ENCODE peak calls at places on chromosomes 2 and 18, in four cellular contexts. R is body of pancreas, H is right lobe of liver, G is tibial nerve. O is an unnamed sample.

GRCh38 chr2:212811036-212811805 is 272.6 kb upstream of the ERBB4 start:
- DNase-seq in H (no peak), R (no peak), G (no peak), O (no peak)

GRCh38 chr2:98634406-98635092 is 26.2 kb downstream of the UNC50 start:
- DNase-seq in H (no peak), R (no peak), G (no peak), O (peak)

GRCh38 chr18:23716966-23717365 is 27.7 kb downstream of the LAMA3 start:
- DNase-seq in G (no peak), R (no peak), H (no peak), O (no peak)

GRCh38 chr2:100640329-100641114 is 77.7 kb downstream of the PDCL3 start:
- DNase-seq in R (no peak), G (no peak), H (no peak), O (peak)

GRCh38 chr2:65198737-65199136 is 28.9 kb upstream of the ACTR2 start:
- DNase-seq in R (no peak), H (no peak), G (no peak), O (no peak)

GRCh38 chr2:154497019-154497418 is 201.5 kb upstream of the KCNJ3 start:
- DNase-seq in H (no peak), R (no peak), G (no peak), O (no peak)

GRCh38 chr2:159045545-159046454 is 77.4 kb downstream of the TANC1 start:
- DNase-seq in H (no peak), G (no peak), R (no peak), O (no peak)

GRCh38 chr18:52615321-52615720 is 275.3 kb downstream of the DCC start:
- DNase-seq in R (no peak), G (no peak), H (no peak), O (no peak)

GRCh38 chr2:182522428-182522896 is 95.6 kb upstream of the PDE1A start:
- DNase-seq in H (no peak), R (no peak), G (no peak), O (no peak)
- TF ChIP-seq POLR2A in H (no peak), R (no peak), G (no peak), O (no peak)

DNA sequence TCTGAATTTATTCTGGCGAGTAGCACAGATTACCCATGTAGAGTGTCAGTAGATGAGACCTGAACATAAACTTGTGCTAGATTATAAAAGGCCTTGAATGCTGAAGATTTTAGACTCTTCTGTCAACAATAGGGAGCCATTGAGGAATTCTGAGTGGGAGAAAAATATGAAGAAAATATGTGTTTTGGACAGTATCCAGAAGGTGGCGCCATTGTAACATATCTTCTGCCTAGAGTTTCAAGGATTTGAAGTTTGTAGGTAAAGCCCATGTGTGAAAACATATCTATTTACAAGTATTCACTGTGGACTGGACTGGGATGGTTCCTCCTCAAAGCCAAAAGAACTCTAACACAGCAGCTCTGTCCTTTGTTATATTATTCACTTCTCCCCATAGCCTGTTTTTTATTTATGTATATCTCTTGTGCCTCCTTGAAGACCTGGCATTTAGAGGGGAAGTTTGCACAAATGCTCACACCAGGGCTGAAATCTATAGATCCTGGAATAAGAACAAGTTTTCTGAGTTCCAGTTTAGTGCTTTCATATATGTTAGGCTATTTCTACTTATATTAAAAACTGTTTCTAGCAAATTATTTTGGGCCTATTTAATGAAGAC is 124.9 kb downstream of the RDH14 start:
- DNase-seq in H (no peak), R (no peak), G (peak), O (peak)
- TF ChIP-seq CTCF in H (peak), R (no peak), G (peak), O (peak)

DNA sequence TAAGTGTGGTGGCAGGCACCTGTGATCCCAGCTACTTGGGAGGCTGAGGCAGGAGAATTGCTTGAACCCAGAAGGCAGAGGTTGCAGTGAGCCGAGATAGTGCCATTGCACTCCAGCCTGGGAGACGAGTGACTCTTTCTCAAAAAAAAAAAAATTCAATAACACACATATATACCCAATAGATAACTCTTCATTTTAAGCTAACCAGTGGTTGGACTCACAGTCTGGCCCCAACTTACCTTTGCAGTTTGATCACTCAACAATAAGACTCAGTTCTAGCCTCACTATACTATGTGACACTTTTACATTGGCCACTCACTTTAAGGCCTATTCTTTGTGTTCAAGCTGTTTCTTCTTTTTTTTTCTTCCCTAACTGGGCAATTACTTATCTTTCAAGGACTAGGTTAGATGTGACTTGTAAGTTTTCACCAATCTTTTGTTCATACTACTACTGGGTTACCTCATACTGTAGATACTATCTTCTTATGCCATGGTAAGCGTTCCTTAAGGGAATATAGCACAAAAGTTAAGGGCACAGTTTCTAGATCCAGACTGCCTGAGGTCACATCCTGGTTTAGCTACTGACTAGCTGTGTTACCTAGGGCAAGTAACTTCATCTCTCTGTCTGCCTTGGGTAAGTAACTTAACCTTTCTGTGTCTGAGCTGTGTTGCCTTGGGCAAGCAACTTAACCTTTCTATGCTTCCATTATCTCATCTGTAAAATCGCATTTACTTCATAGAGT is 6.3 kb upstream of the GTF3C2 start:
- DNase-seq in H (no peak), G (no peak), R (no peak), O (no peak)
- TF ChIP-seq POLR2A in H (no peak), G (no peak), R (no peak), O (no peak)

GRCh38 chr2:199465390-199465789 is 7.7 kb upstream of the SATB2 start:
- DNase-seq in R (no peak), G (no peak), H (no peak), O (no peak)

GRCh38 chr2:199462167-199462976 is 4.6 kb upstream of the SATB2 start:
- DNase-seq in R (no peak), H (no peak), G (no peak), O (peak)

GRCh38 chr2:199464614-199465352 is 7.0 kb upstream of the SATB2 start:
- DNase-seq in H (no peak), G (no peak), R (no peak), O (no peak)

GRCh38 chr2:199463000-199463692 is 5.4 kb upstream of the SATB2 start:
- DNase-seq in R (peak), H (peak), G (peak), O (peak)

GRCh38 chr2:199463708-199464613 is 6.2 kb upstream of the SATB2 start:
- DNase-seq in G (no peak), R (no peak), H (peak), O (no peak)
- TF ChIP-seq CTCF in G (no peak), R (no peak), H (no peak), O (no peak)

GRCh38 chr2:240997141-240997855 is 1.1 kb upstream of the SNED1 start:
- DNase-seq in G (peak), R (no peak), H (peak), O (no peak)

GRCh38 chr2:240996834-240997140 is 1.6 kb upstream of the SNED1 start:
- DNase-seq in G (no peak), R (no peak), H (no peak), O (no peak)

GRCh38 chr2:240999001-240999791 is 778 bp downstream of the SNED1 start:
- DNase-seq in H (peak), R (peak), G (peak), O (no peak)

GRCh38 chr2:240998706-240999000 is 235 bp downstream of the SNED1 start:
- DNase-seq in G (no peak), H (no peak), R (no peak), O (no peak)

DNA sequence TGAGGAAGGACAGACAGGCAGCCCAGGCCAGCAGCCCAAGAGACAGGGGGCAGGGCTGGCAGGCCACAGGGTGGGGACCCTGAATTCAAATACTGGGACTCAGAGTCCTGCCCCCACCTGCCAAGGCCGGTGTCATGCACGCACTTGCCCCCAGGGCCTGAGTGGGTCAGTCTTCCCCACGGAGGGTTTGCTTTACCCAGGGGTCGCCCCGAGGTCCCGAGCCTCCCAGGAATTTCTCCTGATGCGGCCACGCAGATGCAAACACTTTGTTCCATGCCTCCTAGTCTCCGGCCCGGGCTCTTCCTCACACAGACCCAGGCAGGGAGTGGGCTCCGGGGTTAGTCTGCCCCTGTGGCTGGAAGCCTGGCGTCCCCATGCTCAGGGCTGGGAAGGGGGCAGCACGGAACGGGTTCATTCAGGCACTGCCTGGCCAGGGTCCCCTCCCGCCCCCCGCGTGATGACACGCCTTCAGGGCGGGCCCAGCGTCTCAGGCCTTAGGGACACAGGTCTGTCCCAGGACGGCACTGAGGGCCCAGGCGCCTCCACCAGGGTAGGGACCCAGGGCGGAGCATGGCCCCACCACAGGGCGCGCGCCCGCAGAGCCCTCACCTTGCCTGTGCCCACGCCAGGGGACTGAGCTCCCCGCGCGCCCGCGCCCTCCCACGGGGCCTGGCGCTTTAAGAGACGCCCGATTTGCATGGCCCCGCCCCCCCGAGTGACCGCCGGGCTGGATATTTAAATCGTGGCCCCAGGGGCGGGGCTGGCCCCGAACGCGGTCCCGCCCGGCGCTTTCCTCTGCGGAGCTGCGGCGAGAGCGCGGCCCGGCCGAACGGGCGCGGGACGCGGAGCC is at the start of gene SNED1:
- DNase-seq in H (peak), G (peak), R (peak), O (peak)
- TF ChIP-seq POLR2A in H (peak), G (no peak), R (peak), O (no peak)

GRCh38 chr2:96208144-96209010 is at the start of gene STARD7:
- DNase-seq in H (peak), R (peak), G (peak), O (peak)
- TF ChIP-seq CTCF in H (peak), R (no peak), G (peak), O (no peak)

GRCh38 chr18:47930086-47930843 is at the start of gene SMAD2:
- DNase-seq in H (peak), G (peak), R (peak), O (peak)

GRCh38 chr18:47931707-47932103 is 1.2 kb upstream of the SMAD2 start:
- DNase-seq in R (peak), H (no peak), G (no peak), O (peak)

GRCh38 chr18:47928466-47928865 is 2.0 kb downstream of the SMAD2 start:
- DNase-seq in H (no peak), G (no peak), R (no peak), O (no peak)

GRCh38 chr18:47930844-47931706 is 616 bp upstream of the SMAD2 start:
- DNase-seq in R (peak), G (peak), H (peak), O (peak)

GRCh38 chr18:47929681-47930085 is 776 bp downstream of the SMAD2 start:
- DNase-seq in G (peak), R (no peak), H (no peak), O (no peak)
- TF ChIP-seq POLR2A in G (no peak), R (no peak), H (no peak), O (no peak)

DNA sequence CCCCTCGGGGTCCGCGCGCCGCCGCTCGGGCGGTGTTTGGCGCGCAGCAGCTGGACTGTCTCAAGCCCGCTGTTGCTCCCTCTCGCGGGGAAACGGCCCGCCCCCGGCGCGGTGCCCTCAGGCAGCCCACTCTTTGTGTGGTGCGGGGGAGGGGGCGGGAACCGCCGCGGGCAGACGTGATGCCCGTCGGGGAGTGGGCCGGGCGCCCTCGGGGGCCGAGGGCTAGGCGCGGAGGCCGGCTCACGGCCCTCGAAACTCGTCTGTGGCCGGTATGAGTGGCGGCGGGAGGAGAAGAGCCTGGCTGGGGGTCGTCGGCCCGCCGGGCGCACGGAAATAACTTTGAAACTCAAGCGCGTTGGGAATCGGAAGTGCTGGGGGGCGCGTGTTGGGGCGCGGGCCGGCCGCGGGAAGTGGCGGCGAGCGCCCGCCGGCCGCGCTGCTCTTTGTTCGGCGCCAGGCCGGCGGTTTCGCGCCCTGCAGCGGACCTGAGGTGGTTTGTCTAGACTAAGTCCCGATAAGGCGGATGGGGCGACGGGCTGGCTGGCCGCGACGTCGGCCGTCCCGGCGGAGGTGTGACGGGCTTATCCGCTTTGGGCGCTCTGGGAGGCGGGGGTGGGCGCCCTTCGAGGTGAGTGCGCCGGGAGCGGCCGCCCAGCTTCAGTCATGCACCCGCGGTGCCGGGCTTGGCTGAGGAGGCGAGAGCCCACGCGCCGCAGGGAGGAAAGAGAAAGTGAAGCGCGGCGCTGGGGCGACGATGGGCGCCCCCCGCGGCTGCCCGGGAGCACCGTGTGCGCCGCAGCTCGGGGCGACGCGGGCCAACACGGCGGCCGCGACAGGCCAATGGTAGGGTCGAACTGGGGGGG is 679 bp downstream of the PTMA start:
- DNase-seq in H (peak), G (no peak), R (peak), O (peak)
- TF ChIP-seq CTCF in H (peak), G (no peak), R (no peak), O (no peak)